ENCODE peak calls at places on chromosomes 1 and 21, in five cellular contexts. One of them, this sample, is unnamed.

GRCh38 chr21:41825216-41825615 is 53.9 kb downstream of the PRDM15 start:
- DNase-seq in endothelial cell of umbilical vein: no peak
- DNase-seq in GM12892: no peak
- DNase-seq in H1: no peak
- DNase-seq in K562: no peak
- DNase-seq in this sample: no peak

GRCh38 chr1:145858238-145858936 is 494 bp downstream of the PIAS3 start:
- DNase-seq in endothelial cell of umbilical vein: no peak
- DNase-seq in GM12892: peak; percentile 41
- DNase-seq in H1: peak; percentile 43
- DNase-seq in K562: peak; percentile 64
- DNase-seq in this sample: no peak

GRCh38 chr1:204692852-204693356 is 7.4 kb upstream of the LRRN2 start:
- DNase-seq in endothelial cell of umbilical vein: no peak
- DNase-seq in GM12892: no peak
- DNase-seq in H1: no peak
- DNase-seq in K562: peak; percentile 74
- DNase-seq in this sample: no peak

GRCh38 chr1:9037476-9038337 is 11.5 kb upstream of the SLC2A7 start:
- DNase-seq in endothelial cell of umbilical vein: no peak
- DNase-seq in GM12892: no peak
- DNase-seq in H1: no peak
- DNase-seq in K562: no peak
- DNase-seq in this sample: no peak

GRCh38 chr1:116409751-116410182 is 36.7 kb downstream of the ATP1A1 start:
- DNase-seq in endothelial cell of umbilical vein: no peak
- DNase-seq in GM12892: no peak
- DNase-seq in H1: no peak
- DNase-seq in K562: peak; percentile 46
- DNase-seq in this sample: no peak

GRCh38 chr1:180151508-180151907 is 3.2 kb upstream of the QSOX1 start:
- DNase-seq in endothelial cell of umbilical vein: peak; percentile 92
- DNase-seq in GM12892: no peak
- DNase-seq in H1: no peak
- DNase-seq in K562: no peak
- DNase-seq in this sample: peak; percentile 67

GRCh38 chr1:195218428-195219212 is 1389.6 kb downstream of the KCNT2 start:
- DNase-seq in endothelial cell of umbilical vein: no peak
- DNase-seq in GM12892: no peak
- DNase-seq in H1: no peak
- DNase-seq in K562: no peak
- DNase-seq in this sample: no peak

GRCh38 chr1:119766374-119766794 is 2.3 kb downstream of the HMGCS2 start:
- DNase-seq in endothelial cell of umbilical vein: no peak
- DNase-seq in GM12892: no peak
- DNase-seq in H1: no peak
- DNase-seq in K562: no peak
- DNase-seq in this sample: no peak

GRCh38 chr1:52880226-52880625 is 37.7 kb downstream of the ZYG11A start:
- DNase-seq in endothelial cell of umbilical vein: no peak
- DNase-seq in GM12892: no peak
- DNase-seq in H1: no peak
- DNase-seq in K562: no peak
- DNase-seq in this sample: no peak

GRCh38 chr1:214296860-214297699 is 16.1 kb downstream of the SMYD2 start:
- DNase-seq in endothelial cell of umbilical vein: peak; percentile 30
- DNase-seq in GM12892: no peak
- DNase-seq in H1: no peak
- DNase-seq in K562: no peak
- DNase-seq in this sample: no peak

GRCh38 chr1:109649380-109649987 is 6.4 kb upstream of the GSTM4 start:
- DNase-seq in endothelial cell of umbilical vein: peak; percentile 60
- DNase-seq in GM12892: no peak
- DNase-seq in H1: no peak
- DNase-seq in K562: peak; percentile 37
- DNase-seq in this sample: no peak

GRCh38 chr21:34807146-34807880 is 138.5 kb downstream of the CLIC6 start:
- DNase-seq in endothelial cell of umbilical vein: peak; percentile 94
- DNase-seq in GM12892: no peak
- DNase-seq in H1: no peak
- DNase-seq in K562: no peak
- DNase-seq in this sample: peak; percentile 80

GRCh38 chr21:34808569-34809204 is 139.9 kb downstream of the CLIC6 start:
- DNase-seq in endothelial cell of umbilical vein: peak; percentile 27
- DNase-seq in GM12892: no peak
- DNase-seq in H1: no peak
- DNase-seq in K562: no peak
- DNase-seq in this sample: no peak

GRCh38 chr21:34809822-34810221 is 141.0 kb downstream of the CLIC6 start:
- DNase-seq in endothelial cell of umbilical vein: no peak
- DNase-seq in GM12892: no peak
- DNase-seq in H1: no peak
- DNase-seq in K562: no peak
- DNase-seq in this sample: no peak

GRCh38 chr21:34806423-34806822 is 137.6 kb downstream of the CLIC6 start:
- DNase-seq in endothelial cell of umbilical vein: no peak
- DNase-seq in GM12892: no peak
- DNase-seq in H1: no peak
- DNase-seq in K562: no peak
- DNase-seq in this sample: no peak

DNA sequence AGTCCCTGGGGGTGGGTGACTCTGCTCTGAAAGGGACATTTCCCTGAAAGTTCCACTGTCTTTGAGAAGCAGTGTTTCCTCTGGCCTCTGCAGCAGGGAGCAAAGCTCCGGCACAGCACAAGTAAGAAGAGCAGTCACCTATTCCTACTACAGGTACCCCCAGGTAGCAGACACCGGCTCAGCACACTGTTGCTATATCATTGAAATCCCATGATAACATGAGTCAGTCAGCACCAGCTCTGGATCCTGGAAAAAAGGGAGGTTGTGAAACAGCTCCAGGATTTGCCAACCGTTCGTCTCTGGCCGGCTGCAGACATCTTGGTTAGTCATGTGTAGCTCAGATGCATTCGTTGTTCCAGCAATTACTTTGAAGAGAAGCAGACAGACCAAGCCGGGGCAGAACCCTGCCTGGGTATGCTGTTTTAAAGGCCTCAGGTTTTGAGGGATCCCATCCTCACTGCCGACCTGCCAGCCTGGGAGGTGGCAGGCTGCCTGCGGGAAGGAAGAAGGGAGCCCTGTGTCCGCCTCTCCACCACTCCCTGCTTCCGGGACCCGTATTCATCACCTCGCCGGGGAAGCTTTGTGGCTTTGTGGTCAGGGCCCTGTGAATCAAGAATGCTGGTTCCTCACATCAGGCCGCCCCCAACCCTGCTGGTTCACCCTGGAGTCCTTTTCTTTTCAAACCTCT is 139.2 kb downstream of the CLIC6 start:
- DNase-seq in endothelial cell of umbilical vein: peak; percentile 78
- DNase-seq in GM12892: no peak
- DNase-seq in H1: no peak
- DNase-seq in K562: no peak
- DNase-seq in this sample: peak; percentile 64
- TF ChIP-seq POLR2AphosphoS5 in endothelial cell of umbilical vein: peak; percentile 8
- TF ChIP-seq POLR2AphosphoS5 in GM12892: no peak
- TF ChIP-seq POLR2AphosphoS5 in H1: no peak
- TF ChIP-seq POLR2AphosphoS5 in K562: no peak
- TF ChIP-seq POLR2AphosphoS5 in this sample: no peak

DNA sequence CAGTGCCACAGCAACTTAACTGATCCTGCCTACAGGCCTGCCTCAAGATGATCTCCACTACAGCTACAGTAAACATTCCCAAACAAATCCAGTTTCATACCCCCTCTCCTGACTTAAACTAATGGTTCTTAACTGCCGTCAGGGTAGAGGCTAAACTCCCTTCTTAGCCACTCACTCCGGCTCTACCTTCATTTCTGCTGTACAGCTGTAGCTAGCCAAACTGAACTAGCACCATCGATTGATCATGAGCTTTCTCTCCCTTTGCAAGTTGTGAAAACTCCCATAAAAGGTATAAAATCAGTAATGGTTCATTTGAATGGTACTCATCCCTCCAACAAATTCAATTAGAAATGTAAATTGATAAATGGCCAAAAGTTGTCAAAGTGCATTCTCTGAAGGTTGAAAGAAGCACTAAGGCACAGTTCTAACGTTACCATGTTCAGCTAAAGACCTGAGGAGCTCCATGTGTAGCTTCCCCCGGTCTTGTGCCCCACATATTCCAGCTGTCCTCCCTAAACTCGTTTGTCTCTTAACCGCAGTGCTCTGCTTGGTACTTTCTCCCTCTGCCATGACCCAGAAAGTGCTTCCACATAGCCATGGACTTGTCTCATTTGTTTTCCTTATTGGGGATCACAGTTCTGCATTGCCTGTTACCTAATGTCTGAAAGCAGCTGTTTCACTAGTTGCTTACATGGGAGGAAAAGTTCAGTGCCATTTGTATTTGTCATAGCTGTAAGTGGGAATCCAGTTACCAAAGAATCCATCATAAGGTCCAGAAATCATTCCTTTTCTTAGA is 49.8 kb downstream of the DHX9 start:
- DNase-seq in endothelial cell of umbilical vein: no peak
- DNase-seq in GM12892: no peak
- DNase-seq in H1: no peak
- DNase-seq in K562: peak; percentile 19
- DNase-seq in this sample: no peak
- TF ChIP-seq POLR2AphosphoS5 in endothelial cell of umbilical vein: peak; percentile 25
- TF ChIP-seq POLR2AphosphoS5 in GM12892: peak; percentile 50
- TF ChIP-seq POLR2AphosphoS5 in H1: peak; percentile 10
- TF ChIP-seq POLR2AphosphoS5 in K562: peak; percentile 51
- TF ChIP-seq POLR2AphosphoS5 in this sample: no peak

GRCh38 chr1:234886081-234886874 is 242.4 kb downstream of the TOMM20 start:
- DNase-seq in endothelial cell of umbilical vein: no peak
- DNase-seq in GM12892: no peak
- DNase-seq in H1: no peak
- DNase-seq in K562: no peak
- DNase-seq in this sample: no peak
- TF ChIP-seq POLR2AphosphoS5 in endothelial cell of umbilical vein: no peak
- TF ChIP-seq POLR2AphosphoS5 in GM12892: no peak
- TF ChIP-seq POLR2AphosphoS5 in H1: no peak
- TF ChIP-seq POLR2AphosphoS5 in K562: no peak
- TF ChIP-seq POLR2AphosphoS5 in this sample: no peak

GRCh38 chr1:15712158-15712557 is 23.9 kb upstream of the SLC25A34 start:
- DNase-seq in endothelial cell of umbilical vein: no peak
- DNase-seq in GM12892: no peak
- DNase-seq in H1: no peak
- DNase-seq in K562: no peak
- DNase-seq in this sample: no peak

GRCh38 chr1:15718199-15718601 is 17.9 kb upstream of the SLC25A34 start:
- DNase-seq in endothelial cell of umbilical vein: no peak
- DNase-seq in GM12892: no peak
- DNase-seq in H1: no peak
- DNase-seq in K562: no peak
- DNase-seq in this sample: no peak

GRCh38 chr1:15717418-15718131 is 18.5 kb upstream of the SLC25A34 start:
- DNase-seq in endothelial cell of umbilical vein: peak; percentile 46
- DNase-seq in GM12892: no peak
- DNase-seq in H1: no peak
- DNase-seq in K562: no peak
- DNase-seq in this sample: no peak

GRCh38 chr1:15719721-15720120 is 16.3 kb upstream of the SLC25A34 start:
- DNase-seq in endothelial cell of umbilical vein: no peak
- DNase-seq in GM12892: no peak
- DNase-seq in H1: no peak
- DNase-seq in K562: no peak
- DNase-seq in this sample: no peak

DNA sequence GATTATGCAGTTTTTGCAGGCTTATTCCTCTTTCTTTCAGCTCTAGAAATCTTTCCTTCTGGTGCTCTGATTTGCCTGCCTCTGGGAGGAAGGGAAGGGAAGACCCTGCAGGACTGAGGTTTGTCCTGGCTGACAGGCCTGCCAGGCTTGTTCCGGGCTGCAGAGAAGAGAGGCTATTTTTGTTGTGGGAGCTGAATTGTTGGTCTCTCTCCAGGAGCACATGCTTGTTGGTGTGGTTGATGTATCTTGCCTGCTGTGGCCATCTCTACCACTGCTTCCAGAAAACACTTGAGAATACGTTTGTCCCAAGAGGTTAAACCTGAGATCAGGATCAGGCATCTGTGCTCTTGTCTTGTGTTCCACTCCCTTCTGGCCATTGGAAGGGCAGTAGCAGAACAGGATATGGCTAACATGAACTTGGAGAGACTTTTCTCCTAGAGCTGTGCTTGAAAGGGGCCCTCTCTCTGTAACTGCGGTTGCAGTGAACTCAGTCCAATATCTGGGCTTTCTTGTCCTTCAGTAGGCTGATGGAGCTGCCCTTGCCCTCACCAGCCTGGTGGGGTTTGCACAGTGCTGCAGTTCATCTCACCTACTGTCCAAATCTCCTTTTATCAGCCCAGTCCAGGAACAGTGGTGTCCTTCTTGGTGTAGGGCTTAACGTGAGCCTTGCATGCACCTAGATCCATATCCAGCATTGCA is 21.5 kb upstream of the SLC25A34 start:
- DNase-seq in endothelial cell of umbilical vein: no peak
- DNase-seq in GM12892: no peak
- DNase-seq in H1: no peak
- DNase-seq in K562: no peak
- DNase-seq in this sample: no peak
- TF ChIP-seq POLR2AphosphoS5 in endothelial cell of umbilical vein: no peak
- TF ChIP-seq POLR2AphosphoS5 in GM12892: no peak
- TF ChIP-seq POLR2AphosphoS5 in H1: no peak
- TF ChIP-seq POLR2AphosphoS5 in K562: no peak
- TF ChIP-seq POLR2AphosphoS5 in this sample: no peak

DNA sequence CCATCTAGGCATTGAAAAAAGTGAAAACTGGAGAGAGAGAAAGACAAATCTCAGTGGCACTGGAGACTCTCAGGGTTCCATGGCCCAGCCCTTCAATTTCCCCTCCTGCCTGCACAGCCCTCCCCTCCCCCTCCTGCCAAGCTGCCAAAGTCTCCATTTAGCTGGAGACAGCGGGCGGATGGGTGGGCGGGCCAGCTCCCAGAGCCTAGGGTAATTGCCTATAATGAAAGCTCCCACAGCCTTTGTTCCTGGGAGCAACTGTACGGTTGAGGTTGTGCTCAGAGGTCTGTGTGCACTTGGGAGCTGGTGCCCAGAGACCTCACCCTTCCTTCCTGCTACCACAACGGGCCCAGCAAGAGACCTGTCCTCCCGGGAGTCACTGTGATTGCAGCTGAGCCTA is 89.6 kb downstream of the NAV1 start:
- DNase-seq in endothelial cell of umbilical vein: no peak
- DNase-seq in GM12892: no peak
- DNase-seq in H1: no peak
- DNase-seq in K562: no peak
- DNase-seq in this sample: no peak
- TF ChIP-seq POLR2AphosphoS5 in endothelial cell of umbilical vein: no peak
- TF ChIP-seq POLR2AphosphoS5 in GM12892: no peak
- TF ChIP-seq POLR2AphosphoS5 in H1: no peak
- TF ChIP-seq POLR2AphosphoS5 in K562: no peak
- TF ChIP-seq POLR2AphosphoS5 in this sample: no peak

This sample was measured in Panc1.